ENCODE peak calls at places on chromosomes 1 and 21, in four cellular contexts. K, P, F and E are unnamed samples.
A peak's percentile ranks its signal among the peaks of the same experiment; 100 is the strongest.

GRCh38 chr1:18927654-18928272 is 25.4 kb upstream of the ALDH4A1 start:
- DNase-seq in K (no peak), P (no peak), F (no peak), E (no peak)

GRCh38 chr1:160768295-160768657 is 27.7 kb upstream of the LY9 start:
- DNase-seq in K (no peak), P (peak; percentile 11), F (peak; percentile 59), E (peak; percentile 73)

GRCh38 chr1:53525595-53525994 is 66.4 kb downstream of the DMRTB1 start:
- DNase-seq in K (no peak), P (no peak), F (peak; percentile 69), E (peak; percentile 56)

GRCh38 chr1:117312453-117313138 is 54.7 kb upstream of the MAN1A2 start:
- DNase-seq in K (no peak), P (peak; percentile 43), F (no peak), E (peak; percentile 53)

GRCh38 chr1:190563230-190563629 is 85.6 kb upstream of the BRINP3 start:
- DNase-seq in K (no peak), P (no peak), F (no peak), E (no peak)

GRCh38 chr1:233075045-233075444 is 124.6 kb downstream of the NTPCR start:
- DNase-seq in K (no peak), P (no peak), F (no peak), E (no peak)

GRCh38 chr1:104830534-104830933 is 1080.8 kb downstream of the AMY1C start:
- DNase-seq in K (no peak), P (no peak), F (no peak), E (no peak)

GRCh38 chr1:57133686-57134085 is 167.9 kb upstream of the C8B start:
- DNase-seq in K (no peak), P (no peak), F (no peak), E (no peak)

GRCh38 chr21:38460171-38460742 is 38.0 kb downstream of the ERG start:
- DNase-seq in K (no peak), P (no peak), F (no peak), E (no peak)

GRCh38 chr1:95368178-95368577 is 134.2 kb downstream of the RWDD3 start:
- DNase-seq in K (no peak), P (no peak), F (no peak), E (no peak)

GRCh38 chr21:42063578-42064521 is 7.3 kb upstream of the UMODL1 start:
- DNase-seq in K (no peak), P (no peak), F (no peak), E (no peak)

GRCh38 chr21:45082715-45083114 is 8.3 kb downstream of the ADARB1 start:
- DNase-seq in K (no peak), P (no peak), F (no peak), E (no peak)

GRCh38 chr1:47180603-47181094 is 9.2 kb downstream of the PDZK1IP1 start:
- DNase-seq in K (no peak), P (no peak), F (no peak), E (no peak)

GRCh38 chr1:97999320-97999719 is 78.5 kb upstream of the DPYD start:
- DNase-seq in K (no peak), P (peak; percentile 52), F (no peak), E (peak; percentile 49)

GRCh38 chr1:82788660-82789059 is 987.9 kb downstream of the ADGRL2 start:
- DNase-seq in K (no peak), P (no peak), F (no peak), E (no peak)

GRCh38 chr1:241648159-241648558 is 3.9 kb upstream of the WDR64 start:
- DNase-seq in K (no peak), P (no peak), F (no peak), E (no peak)

GRCh38 chr1:119870917-119871486 is 25.3 kb downstream of the ADAM30 start:
- DNase-seq in K (peak; percentile 78), P (peak; percentile 77), F (peak; percentile 89), E (peak; percentile 87)

GRCh38 chr1:119873166-119874025 is 22.9 kb downstream of the ADAM30 start:
- DNase-seq in K (no peak), P (no peak), F (no peak), E (no peak)

GRCh38 chr1:119874186-119874585 is 22.1 kb downstream of the ADAM30 start:
- DNase-seq in K (no peak), P (no peak), F (no peak), E (no peak)

GRCh38 chr1:119869962-119870361 is 26.4 kb downstream of the ADAM30 start:
- DNase-seq in K (no peak), P (no peak), F (no peak), E (peak; percentile 34)

DNA sequence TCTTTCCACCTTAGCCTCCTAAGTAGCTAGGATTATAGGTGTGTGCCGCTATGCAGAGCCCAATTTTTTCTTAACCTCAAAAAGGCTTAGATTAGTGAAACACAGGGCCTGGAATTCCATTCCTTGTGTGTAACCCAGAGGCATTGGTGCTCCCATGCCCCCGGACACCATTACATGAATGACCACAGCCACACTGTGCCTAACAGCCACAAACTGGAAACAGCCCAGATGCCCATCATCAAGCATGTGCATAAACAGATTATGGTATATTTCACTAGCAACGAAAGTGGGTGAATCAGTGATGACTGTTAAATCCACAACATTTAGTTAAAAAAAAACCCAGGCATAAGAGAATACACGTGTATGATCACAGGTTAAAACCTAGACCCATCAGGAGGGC is 24.4 kb downstream of the ADAM30 start:
- DNase-seq in K (no peak), P (no peak), F (no peak), E (no peak)
- H3K4ac ChIP-seq in K (no peak overlapping the region), P (no peak overlapping the region), F (no peak overlapping the region), E (no peak overlapping the region)

DNA sequence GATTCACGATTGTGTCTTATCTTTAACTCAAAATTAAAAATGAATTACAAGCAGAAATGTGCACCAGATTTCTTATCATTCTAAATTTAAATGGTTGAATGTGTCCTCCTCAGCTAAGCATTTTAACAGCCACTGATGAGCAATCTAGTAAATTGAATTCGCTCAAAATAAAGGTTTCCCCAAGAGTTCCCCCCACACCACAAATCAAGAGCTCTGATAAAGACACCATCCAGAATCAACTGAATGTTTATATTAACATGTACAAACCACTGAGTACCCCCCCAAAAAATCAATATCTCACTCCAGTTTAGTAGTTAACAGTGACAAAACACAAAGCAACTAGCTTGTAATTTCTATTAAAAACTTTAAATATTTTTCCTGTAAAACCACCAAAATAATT is 1.9 kb downstream of the GPBP1L1 start:
- DNase-seq in K (no peak), P (no peak), F (no peak), E (no peak)
- H3K27ac ChIP-seq in K (no peak overlapping the region), P (no peak overlapping the region), F (no peak overlapping the region), E (no peak overlapping the region)

GRCh38 chr1:208228550-208228949 is 15.6 kb downstream of the PLXNA2 start:
- DNase-seq in K (no peak), P (no peak), F (no peak), E (no peak)
- H3K4ac ChIP-seq in K (no peak overlapping the region), P (peak overlapping the region; percentile 29), F (no peak overlapping the region), E (no peak overlapping the region)

GRCh38 chr1:202589190-202589680 is 121.0 kb downstream of the SYT2 start:
- DNase-seq in K (no peak), P (peak; percentile 96), F (peak; percentile 59), E (peak; percentile 100)
- H3K27ac ChIP-seq in K (peak overlapping the region; percentile 36), P (peak overlapping the region; percentile 85), F (no peak overlapping the region), E (peak overlapping the region; percentile 10)

DNA sequence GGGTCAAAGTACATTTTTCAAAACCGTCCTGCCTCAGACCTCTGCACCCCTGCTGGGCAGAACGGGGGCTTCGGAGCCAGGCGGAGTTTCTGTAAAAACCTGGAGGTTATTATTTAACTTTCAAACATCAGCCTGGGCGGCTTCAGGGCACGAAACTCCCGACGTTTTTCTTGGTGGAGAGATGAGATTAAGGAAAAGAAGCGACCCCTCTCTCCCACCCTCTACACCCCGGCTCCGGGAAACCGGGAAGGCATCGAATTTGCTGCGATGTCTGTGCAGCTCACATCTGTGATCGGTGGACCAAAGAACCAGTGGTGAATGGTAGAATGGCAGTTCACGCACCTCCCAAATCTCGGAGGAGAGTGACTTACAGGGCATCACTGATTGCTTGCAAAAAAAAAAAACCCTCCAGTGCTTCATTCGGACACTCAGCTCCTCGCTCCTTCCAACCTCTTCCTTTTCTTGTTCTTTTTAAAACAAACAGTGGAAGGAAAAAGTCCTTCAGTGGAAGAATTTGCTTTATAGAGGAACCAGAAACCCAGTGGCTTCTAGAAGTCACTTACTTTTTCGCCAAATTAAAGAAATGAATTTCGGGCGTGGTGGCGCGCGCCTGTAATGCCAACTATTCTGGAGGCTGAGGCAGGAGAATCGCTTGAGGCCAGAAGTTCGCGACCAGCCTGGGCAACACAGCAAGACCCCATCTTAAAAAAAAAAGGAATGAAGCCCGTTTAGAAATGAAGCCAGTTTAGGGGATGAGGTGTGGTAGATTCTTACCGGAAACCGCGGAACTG is 875 bp downstream of the PHACTR4 start:
- DNase-seq in K (no peak), P (peak; percentile 10), F (no peak), E (peak; percentile 71)
- H3K4ac ChIP-seq in K (peak overlapping the region; percentile 76), P (peak overlapping the region; percentile 81), F (no peak overlapping the region), E (no peak overlapping the region)

GRCh38 chr1:22860883-22861385 is 111.7 kb downstream of the LACTBL1 start:
- DNase-seq in K (no peak), P (peak; percentile 77), F (no peak), E (no peak)

GRCh38 chr1:22862752-22863151 is 109.9 kb downstream of the LACTBL1 start:
- DNase-seq in K (no peak), P (no peak), F (no peak), E (no peak)

GRCh38 chr1:22861764-22862440 is 110.8 kb downstream of the LACTBL1 start:
- DNase-seq in K (peak; percentile 35), P (peak; percentile 98), F (no peak), E (peak; percentile 40)

GRCh38 chr1:22857661-22858060 is 115.0 kb downstream of the LACTBL1 start:
- DNase-seq in K (no peak), P (no peak), F (no peak), E (no peak)

DNA sequence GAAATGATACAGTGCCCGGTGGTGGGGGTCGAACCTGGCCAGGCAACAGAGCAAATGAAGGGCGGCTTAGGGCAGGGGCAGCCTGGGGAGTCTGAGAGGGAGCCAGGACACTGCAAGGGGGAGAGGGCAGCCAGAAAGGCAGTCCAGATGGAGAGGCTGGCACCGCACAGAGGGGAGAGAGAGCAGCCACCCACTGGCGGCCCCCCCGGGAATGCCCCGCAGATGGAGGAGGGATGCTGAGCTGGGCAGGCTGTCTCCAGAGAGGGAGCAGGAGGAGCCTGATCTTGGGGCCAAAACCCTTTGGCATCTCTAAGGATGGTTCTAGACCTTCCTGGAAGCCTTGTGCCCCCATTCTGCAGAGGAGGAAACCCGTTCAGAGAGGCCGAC is 112.3 kb downstream of the LACTBL1 start:
- DNase-seq in K (no peak), P (no peak), F (no peak), E (no peak)
- H3K27ac ChIP-seq in K (no peak overlapping the region), P (no peak overlapping the region), F (no peak overlapping the region), E (no peak overlapping the region)

GRCh38 chr1:178938959-178939317 is 68.1 kb upstream of the ANGPTL1 start:
- DNase-seq in K (no peak), P (no peak), F (no peak), E (no peak)
- H3K4ac ChIP-seq in K (no peak overlapping the region), P (no peak overlapping the region), F (no peak overlapping the region), E (no peak overlapping the region)